ENCODE peak calls at places on chromosomes 2 and 18, in eight cellular contexts. T is left ventricle myocardium inferior, G is A549, I is progenitor cell of endocrine pancreas, B is PC-9, P is body of pancreas, A is GM13977, H is GM10248. J is an unnamed sample.
A peak's percentile ranks its signal among the peaks of the same experiment; 100 is the strongest.

GRCh38 chr2:227759411-227760113 is 13.9 kb downstream of the SCYGR8 start:
- DNase-seq in T (no peak), H (no peak), G (no peak), B (peak; percentile 28), I (peak; percentile 33), A (no peak), P (no peak), J (no peak)

GRCh38 chr2:227817336-227817735 is 3.7 kb downstream of the CCL20 start:
- DNase-seq in H (no peak), B (no peak), T (no peak), I (no peak), P (no peak), A (no peak), G (no peak), J (no peak)

GRCh38 chr2:216057688-216058193 is 23.9 kb downstream of the PECR start:
- DNase-seq in H (peak; percentile 78), T (no peak), G (peak; percentile 36), A (peak; percentile 71), B (peak; percentile 44), I (no peak), P (peak; percentile 47), J (peak; percentile 94)

GRCh38 chr18:76688724-76689472 is 133.5 kb upstream of the ZNF236 start:
- DNase-seq in T (no peak), G (no peak), I (no peak), B (no peak), H (no peak), P (no peak), A (no peak), J (no peak)

GRCh38 chr2:102084651-102085050 is 57.9 kb upstream of the IL1R1 start:
- DNase-seq in G (no peak), A (no peak), P (no peak), T (no peak), H (no peak), I (no peak), B (no peak), J (no peak)

GRCh38 chr2:28471214-28471613 is 24.6 kb upstream of the PLB1 start:
- DNase-seq in H (no peak), B (no peak), A (no peak), T (no peak), I (no peak), P (no peak), G (no peak), J (no peak)

GRCh38 chr2:201111096-201111495 is 4.9 kb upstream of the CFLAR start:
- DNase-seq in P (no peak), A (no peak), H (no peak), I (no peak), G (no peak), T (no peak), B (no peak), J (no peak)

GRCh38 chr2:119289093-119289492 is 65.5 kb downstream of the STEAP3 start:
- DNase-seq in B (no peak), T (no peak), A (no peak), G (no peak), H (no peak), P (no peak), I (no peak), J (no peak)

GRCh38 chr18:46814394-46814793 is 57.5 kb upstream of the ST8SIA5 start:
- DNase-seq in T (no peak), B (no peak), P (no peak), A (no peak), G (no peak), H (no peak), I (no peak), J (no peak)

DNA sequence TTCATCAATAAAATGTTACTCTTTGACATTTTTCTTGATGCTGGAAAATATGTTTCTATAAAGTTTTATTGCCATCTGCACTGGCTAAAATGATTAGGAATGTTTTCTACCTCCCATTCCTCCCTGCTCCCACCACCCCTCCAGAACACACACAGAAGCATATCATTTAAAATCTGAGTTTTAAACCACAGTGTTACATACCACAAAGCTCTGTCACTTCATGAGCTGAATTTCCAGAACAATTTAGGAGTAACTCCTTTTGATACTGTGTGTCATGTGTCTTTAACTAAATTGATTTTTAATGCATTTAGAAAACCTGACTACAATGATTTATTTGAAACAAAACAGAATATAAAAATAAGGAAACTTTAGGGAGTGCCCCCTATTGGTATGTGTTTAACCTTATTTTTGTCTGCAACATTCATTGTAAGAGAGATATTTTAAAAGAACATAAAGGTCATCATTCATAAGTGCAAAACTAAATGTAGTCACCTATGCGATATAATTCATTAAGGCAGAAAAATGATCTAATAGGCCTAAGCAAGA is 52.0 kb downstream of the FEZ2 start:
- DNase-seq in P (no peak), H (no peak), B (no peak), T (no peak), A (no peak), G (no peak), I (no peak), J (no peak)
- TF ChIP-seq CTCF in P (no peak), H (no peak), B (peak; percentile 44), T (no peak), A (no peak), G (peak; percentile 40), I (no peak), J (no peak)

GRCh38 chr2:59182249-59182648 is 941.1 kb upstream of the FANCL start:
- DNase-seq in G (peak; percentile 10), A (no peak), B (no peak), T (no peak), H (no peak), P (no peak), I (no peak), J (peak; percentile 17)
- TF ChIP-seq CTCF in G (peak; percentile 31), A (peak; percentile 49), B (peak; percentile 47), T (peak; percentile 56), H (no peak), P (peak; percentile 20), I (peak; percentile 65), J (peak; percentile 42)

DNA sequence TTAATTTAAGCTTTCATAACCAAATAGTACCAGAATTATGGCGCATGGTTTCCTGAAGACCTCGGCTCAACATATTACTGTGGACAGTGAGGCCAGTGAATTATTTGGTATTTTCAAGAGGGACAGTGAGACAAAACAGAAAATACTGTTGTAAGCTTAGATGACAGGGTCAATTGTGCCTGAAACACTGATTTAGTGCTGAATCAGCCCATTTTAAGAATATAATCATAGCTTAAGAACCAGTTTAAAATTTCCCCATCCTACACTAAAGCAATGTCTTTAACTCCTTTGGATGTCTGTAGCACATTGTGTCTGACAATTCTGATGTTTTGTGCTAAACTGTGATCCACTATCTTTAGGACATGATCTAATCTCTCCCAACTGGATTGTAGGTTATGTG is 4.6 kb downstream of the ITGA6 start:
- DNase-seq in T (no peak), I (no peak), B (no peak), G (no peak), H (no peak), P (no peak), A (no peak), J (no peak)
- TF ChIP-seq CTCF in T (no peak), I (no peak), B (no peak), G (no peak), H (no peak), P (no peak), A (no peak), J (no peak)

DNA sequence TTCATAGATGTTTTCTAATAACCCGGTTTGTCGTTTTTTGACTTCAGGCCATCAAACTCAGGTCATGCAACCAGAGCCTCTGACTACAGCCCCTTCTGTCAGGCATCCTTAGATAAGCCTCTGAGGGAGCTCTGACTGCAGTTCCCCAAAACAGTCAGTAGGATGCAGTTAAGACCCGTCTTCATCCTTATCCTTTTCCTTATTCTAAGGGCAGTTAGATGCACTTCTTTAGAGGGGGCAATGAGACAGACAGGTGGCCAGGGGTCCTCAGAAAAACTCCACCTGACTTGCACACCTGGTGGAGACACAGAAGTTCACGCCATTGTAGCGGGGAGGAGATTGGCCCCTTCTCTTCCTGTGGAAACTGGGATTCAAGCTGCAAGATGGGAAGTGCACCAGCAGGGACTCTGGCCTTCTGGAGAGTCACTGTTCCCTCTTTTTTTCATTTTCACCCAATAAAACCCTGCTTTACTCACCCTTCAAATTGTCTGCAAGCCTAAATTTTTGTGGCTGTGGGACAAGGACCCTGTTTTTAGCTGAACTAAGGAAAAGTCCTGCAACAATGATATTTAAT is 104.8 kb upstream of the TFPI start:
- DNase-seq in A (no peak), P (no peak), T (no peak), I (no peak), G (peak; percentile 6), B (no peak), H (no peak), J (peak; percentile 36)
- TF ChIP-seq CTCF in A (peak; percentile 11), P (no peak), T (peak; percentile 38), I (peak; percentile 48), G (no peak), B (peak; percentile 44), H (no peak), J (peak; percentile 19)

DNA sequence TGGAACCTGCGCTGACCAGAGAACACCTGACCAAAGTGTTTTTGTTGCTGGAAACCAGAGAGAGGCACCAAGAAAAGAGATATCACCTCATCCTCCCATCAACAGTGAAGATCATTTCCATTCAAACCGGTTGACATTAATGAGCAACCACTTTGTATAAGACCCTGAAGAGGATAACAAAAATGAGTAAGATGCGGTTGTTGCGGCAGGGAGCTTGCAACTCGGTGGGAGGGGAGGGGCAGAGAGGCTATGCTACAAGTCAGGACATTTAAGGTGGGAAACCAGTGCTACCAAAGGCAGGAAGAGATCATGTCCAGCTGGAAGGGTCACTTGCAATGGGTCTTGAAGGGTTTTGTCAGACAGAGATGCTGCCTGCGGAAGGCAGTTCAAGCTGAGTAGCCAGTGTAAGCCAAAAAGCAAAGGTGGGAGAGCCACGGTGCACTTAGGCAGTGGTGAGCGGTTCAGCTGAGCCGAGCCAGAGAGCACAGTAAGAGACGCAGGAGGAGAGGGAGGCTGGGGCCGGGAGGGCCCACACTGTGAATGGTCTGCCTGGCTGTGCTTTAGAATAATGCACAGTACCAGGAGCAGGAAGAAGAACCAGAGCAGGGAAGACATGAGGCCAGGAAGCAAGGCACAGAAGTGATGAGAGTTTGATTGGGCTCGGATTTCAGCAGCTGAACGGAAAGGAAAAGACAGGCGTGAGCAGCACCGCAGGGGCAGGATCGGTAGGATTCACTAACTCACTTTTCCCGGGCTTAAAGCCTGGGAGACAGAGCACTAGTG is 24.4 kb upstream of the DTNB start:
- DNase-seq in H (no peak), A (no peak), B (no peak), I (no peak), T (no peak), P (no peak), G (no peak), J (no peak)
- TF ChIP-seq CTCF in H (no peak), A (no peak), B (no peak), I (no peak), T (no peak), P (no peak), G (no peak), J (no peak)

DNA sequence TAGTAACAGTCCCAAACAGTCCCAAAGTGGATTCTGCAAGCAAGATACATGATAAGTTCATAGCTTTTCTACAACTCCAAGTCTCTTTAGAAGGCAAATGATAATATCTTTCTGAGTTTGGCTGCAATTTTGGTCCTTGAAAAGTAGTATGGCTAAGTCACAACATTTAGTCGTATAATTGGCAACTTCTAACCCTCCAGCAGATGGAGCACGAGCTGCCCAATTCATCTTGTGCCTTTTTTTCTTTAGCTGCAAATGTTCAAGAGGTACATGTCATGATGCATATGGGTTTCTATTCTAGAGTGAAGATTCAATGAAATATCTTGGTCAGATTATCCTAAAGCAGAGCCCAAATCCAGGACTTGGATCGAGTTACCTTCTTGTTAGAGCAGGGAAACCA is 127.0 kb upstream of the KLHL14 start:
- DNase-seq in H (no peak), P (no peak), I (no peak), B (no peak), A (no peak), T (no peak), G (no peak), J (no peak)
- TF ChIP-seq CTCF in H (no peak), P (no peak), I (no peak), B (no peak), A (no peak), T (no peak), G (no peak), J (no peak)

J was measured in GM12865.